ENCODE peak calls at places on chromosomes 12 and 14, in five cellular contexts. Q is dorsolateral prefrontal cortex, A is colonic mucosa, L is sigmoid colon, W is aorta. R is an unnamed sample.

GRCh38 chr12:127287256-127287655 is 979.7 kb upstream of the TMEM132C start:
- DNase-seq in Q (no peak), A (no peak), L (no peak), W (no peak), R (no peak)

GRCh38 chr14:35158491-35158890 is 36.1 kb downstream of the PRORP start:
- DNase-seq in Q (no peak), L (no peak), A (no peak), W (no peak), R (no peak)

GRCh38 chr14:74591899-74592298 is 20.1 kb downstream of the LTBP2 start:
- DNase-seq in W (peak; percentile 61), L (no peak), A (no peak), Q (no peak), R (no peak)

GRCh38 chr12:81196595-81196994 is 118.7 kb downstream of the ACSS3 start:
- DNase-seq in Q (no peak), L (no peak), A (no peak), W (no peak), R (no peak)

GRCh38 chr12:109723311-109723791 is 9.7 kb downstream of the FAM222A start:
- DNase-seq in W (peak; percentile 64), Q (peak; percentile 92), A (no peak), L (peak; percentile 94), R (peak; percentile 92)

GRCh38 chr14:34355584-34356266 is 106.3 kb downstream of the SPTSSA start:
- DNase-seq in A (no peak), W (no peak), L (no peak), Q (no peak), R (no peak)

GRCh38 chr12:132116709-132117557 is 27.2 kb downstream of the DDX51 start:
- DNase-seq in Q (no peak), L (peak; percentile 56), A (no peak), W (no peak), R (no peak)

GRCh38 chr12:57138526-57139272 is 8.7 kb downstream of the LRP1-AS start:
- DNase-seq in L (peak; percentile 93), A (peak; percentile 86), W (peak; percentile 92), Q (no peak), R (peak; percentile 34)

GRCh38 chr12:726281-727140 is 25.9 kb upstream of the WNK1 start:
- DNase-seq in Q (no peak), W (no peak), L (no peak), A (no peak), R (peak; percentile 64)

GRCh38 chr14:44463386-44464004 is 43.6 kb downstream of the FSCB start:
- DNase-seq in W (no peak), L (no peak), Q (no peak), A (no peak), R (no peak)

GRCh38 chr12:28497889-28498411 is 307.7 kb downstream of the CCDC91 start:
- DNase-seq in L (no peak), W (no peak), A (no peak), Q (no peak), R (no peak)

GRCh38 chr12:75751769-75752471 is 240.5 kb upstream of the KRR1 start:
- DNase-seq in W (no peak), A (no peak), Q (no peak), L (no peak), R (peak; percentile 18)

GRCh38 chr14:75917322-75918251 is 64.2 kb downstream of the TGFB3 start:
- DNase-seq in W (no peak), L (no peak), Q (no peak), A (no peak), R (no peak)

GRCh38 chr14:51921026-51921425 is 60.6 kb downstream of the GNG2 start:
- DNase-seq in Q (no peak), A (no peak), W (no peak), L (no peak), R (no peak)

GRCh38 chr12:16348435-16349131 is 1.1 kb downstream of the MGST1 start:
- DNase-seq in A (no peak), Q (no peak), L (no peak), W (no peak), R (peak; percentile 23)

GRCh38 chr14:82447586-82447985 is 913.9 kb upstream of the SEL1L start:
- DNase-seq in Q (no peak), A (no peak), L (no peak), W (no peak), R (no peak)

GRCh38 chr12:106769078-106769477 is 5.4 kb upstream of the RIC8B start:
- DNase-seq in W (no peak), L (no peak), Q (no peak), A (no peak), R (no peak)

GRCh38 chr14:52298795-52299194 is 15.3 kb upstream of the PTGER2 start:
- DNase-seq in W (no peak), Q (no peak), A (no peak), L (no peak), R (no peak)

GRCh38 chr14:58977366-58977765 is 211.1 kb upstream of the DAAM1 start:
- DNase-seq in L (no peak), Q (no peak), W (no peak), A (no peak), R (peak; percentile 32)

GRCh38 chr14:85475113-85475512 is 54.8 kb upstream of the FLRT2 start:
- DNase-seq in L (no peak), Q (no peak), W (no peak), A (no peak), R (no peak)

GRCh38 chr12:69074559-69075349 is 141.8 kb upstream of the CPM start:
- DNase-seq in Q (no peak), A (no peak), L (no peak), W (no peak), R (no peak)

GRCh38 chr12:47717443-47718193 is 7.7 kb downstream of the ENDOU start:
- DNase-seq in L (peak; percentile 93), Q (peak; percentile 86), W (peak; percentile 89), A (peak; percentile 82), R (peak; percentile 70)

GRCh38 chr12:56628671-56629458 is 1.3 kb downstream of the BAZ2A start:
- DNase-seq in W (peak; percentile 79), L (peak; percentile 81), Q (peak; percentile 59), A (peak; percentile 77), R (peak; percentile 56)

GRCh38 chr14:89933002-89933401 is 21.5 kb downstream of the EFCAB11 start:
- DNase-seq in A (no peak), L (no peak), W (no peak), Q (no peak), R (no peak)

GRCh38 chr12:94875525-94875924 is 128.0 kb downstream of the NDUFA12 start:
- DNase-seq in W (no peak), L (no peak), Q (no peak), A (no peak), R (no peak)

GRCh38 chr14:73472182-73473114 is 14.1 kb upstream of the NUMB start:
- DNase-seq in Q (no peak), A (no peak), W (no peak), L (no peak), R (no peak)

GRCh38 chr12:129563266-129563665 is 340.6 kb downstream of the TMEM132D start:
- DNase-seq in Q (no peak), W (no peak), A (no peak), L (no peak), R (no peak)
- H3K27me3 ChIP-seq in Q (no peaks in the 10 kb centered on the region), W (no peaks in the 10 kb centered on the region), A (no peaks in the 10 kb centered on the region), L (no peaks in the 10 kb centered on the region), R (peaks cover 9% of the 10 kb centered on the region)

GRCh38 chr14:92254786-92255185 is 68.2 kb upstream of the SLC24A4 start:
- DNase-seq in L (peak; percentile 84), Q (peak; percentile 61), A (peak; percentile 42), W (peak; percentile 76), R (peak; percentile 85)
- H3K27me3 ChIP-seq in L (no peaks in the 10 kb centered on the region), Q (peaks cover 7% of the 10 kb centered on the region), A (no peaks in the 10 kb centered on the region), W (no peaks in the 10 kb centered on the region), R (no peaks in the 10 kb centered on the region)

GRCh38 chr14:37591311-37591940 is 3.6 kb downstream of the FOXA1 start:
- DNase-seq in W (no peak), A (peak; percentile 67), Q (no peak), L (no peak), R (no peak)

GRCh38 chr14:37588956-37589737 is 5.9 kb downstream of the FOXA1 start:
- DNase-seq in A (peak; percentile 42), Q (no peak), W (no peak), L (no peak), R (no peak)

GRCh38 chr14:37590096-37590809 is 4.8 kb downstream of the FOXA1 start:
- DNase-seq in A (no peak), L (no peak), Q (no peak), W (no peak), R (no peak)

GRCh38 chr14:37591941-37592287 is 3.1 kb downstream of the FOXA1 start:
- DNase-seq in W (no peak), A (peak; percentile 47), L (no peak), Q (no peak), R (no peak)

GRCh38 chr14:37590810-37591139 is 4.3 kb downstream of the FOXA1 start:
- DNase-seq in Q (no peak), A (no peak), L (no peak), W (no peak), R (no peak)
- H3K27me3 ChIP-seq in Q (peaks cover 98% of the 10 kb centered on the region), A (peaks cover 17% of the 10 kb centered on the region), L (peaks cover 74% of the 10 kb centered on the region), W (no peaks in the 10 kb centered on the region), R (peaks cover 3% of the 10 kb centered on the region)

DNA sequence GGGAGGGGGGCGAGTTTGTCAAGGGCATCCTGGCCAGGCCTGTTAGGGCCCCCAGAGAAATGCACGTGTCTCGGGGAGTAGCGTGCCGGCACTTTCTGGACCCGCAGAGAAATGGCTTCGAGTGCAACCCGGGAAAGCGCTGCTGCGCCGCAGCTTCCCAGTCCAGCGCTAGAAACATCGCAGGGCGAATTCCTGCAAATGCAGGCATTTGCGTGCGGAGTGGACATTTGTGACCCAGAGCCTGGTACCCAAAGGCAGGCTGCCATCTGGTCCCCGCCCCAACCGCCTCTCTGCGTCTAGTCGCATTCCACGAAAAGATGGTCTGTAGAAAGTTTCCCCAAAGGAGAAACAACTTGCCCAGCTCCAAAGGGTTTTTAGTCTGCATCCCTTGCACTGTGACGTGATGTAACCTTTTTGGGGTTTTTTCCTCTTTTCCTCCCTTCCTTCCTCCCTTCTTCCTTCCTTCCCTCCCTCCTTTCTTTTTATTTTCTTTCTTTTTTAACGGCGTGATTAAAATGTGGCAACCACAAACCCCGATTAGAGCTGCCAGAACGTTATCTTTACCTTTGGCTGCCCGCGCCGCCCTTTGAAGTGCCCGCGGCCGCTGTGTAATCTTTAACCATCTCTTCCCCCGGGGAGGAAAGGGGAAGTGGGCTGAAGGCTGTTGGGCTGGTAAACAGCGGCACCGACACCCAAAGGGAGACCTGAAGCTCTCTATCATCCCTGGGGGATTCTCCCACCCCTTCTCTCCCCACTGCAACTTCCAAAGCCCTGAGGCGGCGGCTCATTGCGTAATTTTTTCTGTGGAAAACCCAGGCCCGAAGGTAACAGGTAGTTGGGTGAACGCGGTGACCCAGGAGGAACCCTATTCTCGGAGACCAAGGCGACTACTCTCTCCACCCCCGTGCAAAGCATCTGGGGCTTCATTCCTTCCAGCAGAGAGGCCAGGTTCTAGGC is 1.1 kb downstream of the LGR5 start:
- DNase-seq in A (peak; percentile 64), Q (peak; percentile 63), W (peak; percentile 25), L (no peak), R (no peak)
- H3K27me3 ChIP-seq in A (no peaks in the 10 kb centered on the region), Q (peaks cover 39% of the 10 kb centered on the region), W (no peaks in the 10 kb centered on the region), L (peaks cover 11% of the 10 kb centered on the region), R (peaks cover 32% of the 10 kb centered on the region)

R was measured in MG63.